ENCODE peak calls at places on chromosomes 2 and 18, in five cellular contexts. B is sigmoid colon, T is HepG2, R is foreskin fibroblast, G is lower leg skin. S is an unnamed sample.

GRCh38 chr2:134362152-134362653 is 108.3 kb downstream of the MGAT5 start:
- DNase-seq in T (no peak), G (no peak), R (no peak), B (no peak), S (no peak)

GRCh38 chr2:161983010-161983651 is 90.9 kb downstream of the DPP4 start:
- DNase-seq in B (no peak), R (peak; percentile 41), G (no peak), T (no peak), S (no peak)

GRCh38 chr2:196165016-196165415 is 6.4 kb downstream of the STK17B start:
- DNase-seq in R (no peak), T (no peak), G (no peak), B (no peak), S (no peak)

GRCh38 chr2:8004250-8004681 is 677.6 kb upstream of the ID2 start:
- DNase-seq in G (peak; percentile 45), B (peak; percentile 84), T (no peak), R (peak; percentile 92), S (no peak)

GRCh38 chr18:73615506-73615905 is 532.1 kb downstream of the FBXO15 start:
- DNase-seq in B (no peak), R (peak; percentile 38), G (no peak), T (no peak), S (no peak)

GRCh38 chr2:240947176-240947575 is 41.0 kb downstream of the CROCC2 start:
- DNase-seq in R (no peak), T (no peak), G (peak; percentile 68), B (peak; percentile 13), S (no peak)

GRCh38 chr18:22846697-22847096 is 86.4 kb upstream of the RBBP8 start:
- DNase-seq in T (no peak), B (no peak), G (no peak), R (no peak), S (no peak)

GRCh38 chr2:202494856-202495604 is 118.9 kb downstream of the BMPR2 start:
- DNase-seq in G (no peak), T (peak; percentile 35), B (no peak), R (no peak), S (no peak)

GRCh38 chr18:22378672-22379282 is 38.9 kb downstream of the CTAGE1 start:
- DNase-seq in G (no peak), T (peak; percentile 25), B (no peak), R (peak; percentile 6), S (no peak)

DNA sequence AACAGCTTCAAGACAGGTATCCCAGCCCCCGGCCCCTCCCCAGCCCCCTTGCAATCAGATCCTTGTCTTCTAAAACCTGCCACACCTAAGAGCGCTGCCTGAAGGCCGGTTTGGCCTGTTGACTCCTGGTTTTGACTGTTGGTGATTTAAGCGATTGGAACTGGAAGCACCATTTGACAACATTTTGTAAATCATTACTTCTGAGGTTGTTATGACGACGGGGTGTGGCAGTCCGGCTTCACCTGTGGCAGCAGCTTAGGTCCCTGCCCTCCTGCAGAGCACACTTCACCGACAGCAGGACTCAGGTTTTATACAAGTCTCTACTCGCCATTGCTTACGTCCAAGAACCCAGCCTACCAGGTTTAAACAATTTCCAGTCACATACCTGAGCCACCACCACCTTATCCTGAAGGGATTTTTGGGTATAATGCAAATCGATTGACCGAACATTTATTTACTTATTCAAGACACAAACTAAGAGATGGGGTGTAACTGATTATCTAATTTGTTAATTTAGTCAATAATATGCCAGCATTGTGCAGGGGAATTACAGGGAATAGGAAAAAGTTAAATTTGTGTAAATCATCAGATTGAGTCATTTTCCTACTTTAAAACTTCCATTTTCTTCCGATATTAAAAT is 707 bp upstream of the DGUOK start:
- DNase-seq in T (no peak), G (peak; percentile 86), B (peak; percentile 64), R (no peak), S (no peak)
- H3K4me3 ChIP-seq in T (peak overlapping the region; percentile 22), G (no peak overlapping the region), B (peak overlapping the region; percentile 67), R (peak overlapping the region; percentile 77), S (peak overlapping the region; percentile 94)

GRCh38 chr2:218261424-218262273 is 834 bp downstream of the GPBAR1 start:
- DNase-seq in G (peak; percentile 80), R (no peak), B (peak; percentile 68), T (no peak), S (no peak)

GRCh38 chr2:218264773-218265601 is 4.2 kb downstream of the GPBAR1 start:
- DNase-seq in G (peak; percentile 75), T (peak; percentile 75), B (peak; percentile 63), R (no peak), S (no peak)

GRCh38 chr2:218265626-218266025 is 4.3 kb downstream of the AAMP start:
- DNase-seq in T (no peak), G (peak; percentile 82), B (no peak), R (no peak), S (no peak)

GRCh38 chr2:218262631-218263586 is 2.1 kb downstream of the GPBAR1 start:
- DNase-seq in T (no peak), R (no peak), G (peak; percentile 83), B (peak; percentile 69), S (no peak)

DNA sequence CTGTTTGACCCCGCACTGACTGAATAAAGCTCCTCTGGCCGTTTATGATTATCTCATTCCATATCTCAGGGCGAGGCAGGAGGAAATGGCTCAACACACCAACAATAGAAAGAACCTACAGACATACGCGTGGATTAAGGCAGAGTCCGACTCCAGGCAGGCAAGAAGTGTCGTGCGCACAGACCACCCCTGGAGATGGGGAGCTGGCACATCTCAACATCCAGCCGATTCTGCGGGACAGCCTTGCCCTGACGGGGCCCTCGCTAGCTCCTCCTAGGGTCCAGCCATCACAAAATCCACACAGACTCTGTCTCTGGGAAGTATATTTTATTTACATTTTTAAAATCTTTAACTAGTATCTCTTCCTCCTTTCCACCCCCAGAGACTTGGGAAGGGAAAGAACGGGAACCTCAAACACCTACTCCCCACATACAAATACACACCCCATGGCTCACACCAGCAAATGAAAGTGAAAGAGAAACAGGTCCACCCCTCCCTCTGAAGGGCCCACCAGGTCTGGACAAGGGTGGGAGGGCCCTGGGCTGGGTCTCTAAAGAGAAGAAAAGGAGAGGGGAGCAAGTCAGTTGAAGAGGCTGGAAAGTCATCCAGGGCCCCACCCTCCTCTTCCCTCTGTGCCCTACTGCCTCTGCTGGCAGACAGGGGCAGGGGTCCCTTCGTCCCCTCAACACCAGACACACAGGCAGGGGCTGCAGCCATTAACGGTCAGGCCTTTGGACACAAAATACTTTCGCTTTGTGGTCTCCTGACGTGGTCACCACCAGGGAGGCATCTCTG is 3.2 kb downstream of the GPBAR1 start:
- DNase-seq in G (peak; percentile 52), B (peak; percentile 64), T (no peak), R (no peak), S (no peak)
- TF ChIP-seq CTCF in G (no peak), B (no peak), T (no peak), R (peak; percentile 7), S (no peak)

GRCh38 chr2:85130407-85130806 is 2.8 kb upstream of the TCF7L1 start:
- DNase-seq in B (no peak), T (no peak), G (no peak), R (no peak), S (no peak)

GRCh38 chr2:85132834-85133637 is at the start of gene TCF7L1:
- DNase-seq in B (peak; percentile 95), R (peak; percentile 79), G (peak; percentile 97), T (peak; percentile 35), S (no peak)

GRCh38 chr2:85133751-85134254 is 611 bp downstream of the TCF7L1 start:
- DNase-seq in R (peak; percentile 59), B (peak; percentile 75), T (no peak), G (peak; percentile 89), S (no peak)

GRCh38 chr2:85131116-85131515 is 2.1 kb upstream of the TCF7L1 start:
- DNase-seq in B (no peak), T (peak; percentile 37), G (no peak), R (peak; percentile 28), S (no peak)

GRCh38 chr2:85132392-85132791 is 800 bp upstream of the TCF7L1 start:
- DNase-seq in T (no peak), B (no peak), G (no peak), R (no peak), S (no peak)
- H3K4me3 ChIP-seq in T (peak overlapping the region; percentile 65), B (peak overlapping the region; percentile 95), G (peak overlapping the region; percentile 42), R (peak overlapping the region; percentile 69), S (peak overlapping the region; percentile 67)

DNA sequence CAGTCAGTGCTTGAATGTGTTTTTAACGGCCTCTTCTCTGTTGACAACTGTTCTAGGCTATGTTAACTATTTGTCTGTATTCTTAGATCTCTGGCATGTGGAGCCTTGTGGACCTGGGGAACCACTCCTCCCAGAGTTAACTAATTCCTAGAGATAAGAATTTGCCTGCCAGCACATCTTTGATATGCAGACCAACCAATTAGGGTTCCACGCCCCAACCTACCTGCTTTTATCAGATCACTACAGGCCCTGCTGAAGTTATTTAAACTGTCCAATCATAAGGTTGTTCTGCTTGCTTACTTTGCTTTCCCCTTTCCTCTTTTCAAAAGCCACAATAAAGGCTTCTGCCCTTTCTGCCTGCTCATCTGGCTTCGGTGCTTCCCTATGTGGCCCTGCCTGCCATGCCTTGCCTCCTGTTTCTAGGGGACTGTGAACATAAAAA is 8.5 kb upstream of the CYBRD1 start:
- DNase-seq in B (no peak), R (no peak), G (no peak), T (no peak), S (no peak)
- TF ChIP-seq CTCF in B (no peak), R (no peak), G (no peak), T (no peak), S (no peak)